ENCODE peak calls at places on chromosomes 13 and 19, in five cellular contexts. X is left ventricle myocardium inferior, A is heart left ventricle, C is neural progenitor cell, J is mucosa of descending colon. T is an unnamed sample.

GRCh38 chr19:46206176-46206575 is 23.4 kb upstream of the IGFL1 start:
- DNase-seq in A (peak), X (peak), J (no peak), C (no peak), T (no peak)

GRCh38 chr13:37878496-37878895 is 8.9 kb upstream of the TRPC4 start:
- DNase-seq in C (no peak), A (no peak), J (no peak), X (no peak), T (no peak)

GRCh38 chr13:51914137-51914493 is 52.3 kb downstream of the CCDC70 start:
- DNase-seq in C (no peak), J (no peak), A (no peak), X (no peak), T (no peak)

GRCh38 chr19:7673995-7674667 is 2.8 kb upstream of the MCEMP1 start:
- DNase-seq in A (peak), J (peak), X (peak), C (peak), T (no peak)

GRCh38 chr19:35141627-35142401 is 1.2 kb upstream of the FXYD7 start:
- DNase-seq in A (peak), X (no peak), J (peak), C (peak), T (no peak)

GRCh38 chr13:25882732-25883357 is 169.0 kb downstream of the SHISA2 start:
- DNase-seq in X (no peak), C (peak), J (no peak), A (no peak), T (no peak)

GRCh38 chr19:48500830-48501445 is 10.7 kb downstream of the LMTK3 start:
- DNase-seq in J (no peak), X (no peak), C (no peak), A (no peak), T (no peak)

GRCh38 chr13:94345374-94346195 is 133.9 kb downstream of the DCT start:
- DNase-seq in A (no peak), X (no peak), C (no peak), J (no peak), T (no peak)

GRCh38 chr13:80050252-80050651 is 290.7 kb downstream of the SPRY2 start:
- DNase-seq in C (no peak), X (no peak), J (no peak), A (no peak), T (no peak)

GRCh38 chr13:37747071-37747612 is 122.4 kb downstream of the TRPC4 start:
- DNase-seq in C (no peak), X (no peak), J (no peak), A (no peak), T (no peak)

GRCh38 chr19:3368441-3368795 is 2.0 kb downstream of the NFIC start:
- DNase-seq in J (no peak), A (no peak), C (no peak), X (no peak), T (no peak)

GRCh38 chr19:3370214-3370720 is 3.9 kb downstream of the NFIC start:
- DNase-seq in A (no peak), J (no peak), C (no peak), X (no peak), T (no peak)

GRCh38 chr19:3368848-3369336 is 2.5 kb downstream of the NFIC start:
- DNase-seq in C (no peak), J (no peak), X (no peak), A (no peak), T (no peak)

GRCh38 chr19:3370728-3371591 is 4.6 kb downstream of the NFIC start:
- DNase-seq in C (no peak), A (no peak), J (no peak), X (no peak), T (peak)

GRCh38 chr19:3369337-3370213 is 3.2 kb downstream of the NFIC start:
- DNase-seq in X (peak), A (peak), J (peak), C (peak), T (peak)
- TF ChIP-seq CTCF in X (peak), A (peak), J (no peak), C (peak), T (no peak)

GRCh38 chr19:2479556-2480194 is 3.7 kb downstream of the GADD45B start:
- DNase-seq in X (no peak), J (no peak), C (no peak), A (no peak), T (no peak)
- TF ChIP-seq CTCF in X (no peak), J (no peak), C (peak), A (no peak), T (peak)

GRCh38 chr13:112072531-112073244 is 5.7 kb downstream of the SOX1 start:
- DNase-seq in J (no peak), X (no peak), A (no peak), C (peak), T (no peak)

GRCh38 chr13:112071011-112071901 is 4.3 kb downstream of the SOX1 start:
- DNase-seq in C (peak), X (no peak), J (no peak), A (no peak), T (no peak)

GRCh38 chr13:112071902-112072530 is 5.1 kb downstream of the SOX1 start:
- DNase-seq in X (no peak), J (no peak), A (no peak), C (peak), T (no peak)

GRCh38 chr13:112074139-112074710 is 7.3 kb downstream of the SOX1 start:
- DNase-seq in J (no peak), C (peak), A (no peak), X (no peak), T (no peak)

DNA sequence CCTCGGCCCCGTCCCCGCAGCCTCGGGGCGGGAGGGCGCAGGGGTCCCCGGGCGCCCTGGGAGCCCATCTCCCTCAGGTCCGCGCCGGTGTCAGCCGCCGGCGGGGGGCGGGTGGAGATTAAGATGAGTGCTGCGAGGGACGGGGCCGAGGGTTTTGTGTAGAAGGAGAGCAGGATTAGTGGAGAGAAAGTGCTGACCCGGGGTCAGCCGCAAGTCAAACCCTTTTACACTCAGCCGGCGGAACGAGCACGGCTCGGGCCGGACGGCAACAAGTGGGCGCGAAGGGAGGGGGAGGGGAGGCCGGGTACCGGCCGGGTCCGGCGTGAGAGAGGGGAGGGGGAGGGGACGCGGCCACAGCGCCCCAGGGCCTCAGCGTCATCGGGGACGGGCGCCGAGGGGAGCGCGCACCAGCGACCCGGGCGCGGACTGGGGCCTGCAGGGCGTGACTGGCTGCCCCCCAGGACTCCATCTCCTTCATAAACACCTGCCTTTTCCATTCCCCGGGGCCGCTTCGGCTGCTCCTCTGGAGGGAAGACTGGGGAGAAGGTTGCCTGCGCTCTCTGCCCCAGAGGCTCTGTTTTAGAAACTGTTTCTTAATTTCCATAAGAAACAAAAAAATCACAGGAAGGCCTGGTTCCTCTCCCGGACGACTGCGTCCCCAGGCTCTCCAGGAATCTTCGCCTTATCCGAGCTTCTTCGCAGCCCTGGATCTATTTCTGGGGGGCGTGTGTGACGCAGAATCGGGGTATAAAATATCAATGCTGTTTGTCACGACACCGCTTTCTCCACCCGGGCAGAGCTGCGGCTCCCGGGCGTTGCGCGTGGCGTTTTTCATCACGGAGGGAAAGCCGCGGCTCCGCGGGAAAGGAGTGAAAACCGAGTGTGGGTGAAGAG is 6.5 kb downstream of the SOX1 start:
- DNase-seq in J (no peak), A (no peak), X (no peak), C (peak), T (no peak)
- TF ChIP-seq CTCF in J (no peak), A (no peak), X (no peak), C (no peak), T (no peak)

GRCh38 chr13:62019858-62020257 is 604.2 kb upstream of the PCDH20 start:
- DNase-seq in C (no peak), A (no peak), X (no peak), J (no peak), T (no peak)

DNA sequence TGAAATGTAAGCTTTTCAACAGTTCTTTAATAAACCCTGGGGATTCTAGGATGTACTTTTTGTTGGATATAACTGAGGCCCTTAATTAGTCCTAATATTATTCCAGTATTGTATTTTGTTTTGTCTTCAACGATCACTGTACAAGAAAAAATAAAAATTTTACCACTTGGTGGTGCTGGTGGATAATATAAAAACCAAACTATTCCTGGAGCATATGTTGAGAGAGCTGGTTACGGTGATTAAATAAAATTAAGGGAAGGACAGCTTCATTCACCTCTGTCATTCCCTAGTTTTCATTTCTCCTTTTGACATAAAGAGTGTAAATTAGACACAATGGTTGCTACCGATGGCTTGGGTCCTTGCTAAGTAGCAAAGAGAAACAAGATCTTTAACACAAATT is 598.6 kb upstream of the PCDH20 start:
- DNase-seq in J (no peak), C (no peak), X (no peak), A (no peak), T (no peak)
- TF ChIP-seq CTCF in J (no peak), C (peak), X (peak), A (peak), T (peak)

GRCh38 chr13:42049454-42049780 is 969 bp downstream of the DGKH start:
- DNase-seq in A (no peak), X (no peak), C (no peak), J (no peak), T (no peak)

GRCh38 chr13:42046448-42046847 is 2.0 kb upstream of the DGKH start:
- DNase-seq in J (no peak), A (no peak), C (no peak), X (no peak), T (no peak)

GRCh38 chr13:42047561-42048322 is 706 bp upstream of the DGKH start:
- DNase-seq in C (peak), A (peak), X (peak), J (peak), T (peak)

GRCh38 chr13:42048323-42048624 is 174 bp upstream of the DGKH start:
- DNase-seq in C (no peak), X (no peak), J (no peak), A (no peak), T (no peak)

DNA sequence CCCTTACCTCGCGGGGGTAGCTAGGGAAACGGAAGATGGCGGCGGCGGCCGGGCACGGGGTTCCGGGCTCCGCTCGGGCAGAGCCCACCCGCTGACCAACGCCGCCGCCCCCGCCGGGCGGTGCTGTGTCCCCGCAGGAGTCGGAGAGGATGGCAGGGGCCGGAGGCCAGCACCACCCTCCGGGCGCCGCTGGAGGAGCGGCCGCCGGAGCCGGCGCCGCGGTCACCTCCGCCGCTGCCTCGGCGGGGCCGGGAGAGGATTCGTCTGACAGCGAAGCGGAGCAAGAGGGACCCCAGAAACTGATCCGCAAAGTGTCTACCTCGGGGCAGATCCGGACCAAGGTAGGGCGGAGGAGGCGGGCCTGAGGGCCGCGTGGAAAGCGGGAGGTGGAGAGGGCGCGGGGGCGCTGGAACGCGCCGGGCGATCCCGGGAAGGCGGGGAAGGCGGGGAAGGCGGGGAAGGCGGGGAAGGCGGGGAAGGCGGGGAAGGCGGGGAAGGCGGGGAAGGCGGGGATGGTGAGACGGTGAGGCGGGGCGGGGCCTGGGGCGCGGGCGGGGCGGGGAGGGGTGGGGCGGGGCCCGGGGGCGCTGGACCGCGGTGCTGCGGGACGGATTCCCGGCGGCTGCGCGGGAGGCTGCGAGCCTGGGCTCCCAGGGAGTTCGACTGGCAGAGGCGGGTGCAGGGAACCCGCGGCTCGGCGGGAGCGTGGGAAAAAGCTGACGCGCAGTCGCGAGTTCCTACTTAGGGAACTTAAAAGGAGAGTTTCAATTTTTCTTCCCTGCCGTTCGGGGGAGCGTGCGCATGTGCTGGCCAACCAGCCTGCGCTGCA is at the start of gene DGKH:
- DNase-seq in C (peak), J (peak), X (peak), A (peak), T (peak)
- TF ChIP-seq CTCF in C (peak), J (no peak), X (peak), A (peak), T (peak)

GRCh38 chr19:53015159-53015558 is 1.4 kb downstream of the ERVV-1 start:
- DNase-seq in A (no peak), X (no peak), J (no peak), C (no peak), T (no peak)

GRCh38 chr19:53015730-53016129 is 2.0 kb downstream of the ERVV-1 start:
- DNase-seq in J (no peak), X (no peak), C (no peak), A (no peak), T (no peak)

DNA sequence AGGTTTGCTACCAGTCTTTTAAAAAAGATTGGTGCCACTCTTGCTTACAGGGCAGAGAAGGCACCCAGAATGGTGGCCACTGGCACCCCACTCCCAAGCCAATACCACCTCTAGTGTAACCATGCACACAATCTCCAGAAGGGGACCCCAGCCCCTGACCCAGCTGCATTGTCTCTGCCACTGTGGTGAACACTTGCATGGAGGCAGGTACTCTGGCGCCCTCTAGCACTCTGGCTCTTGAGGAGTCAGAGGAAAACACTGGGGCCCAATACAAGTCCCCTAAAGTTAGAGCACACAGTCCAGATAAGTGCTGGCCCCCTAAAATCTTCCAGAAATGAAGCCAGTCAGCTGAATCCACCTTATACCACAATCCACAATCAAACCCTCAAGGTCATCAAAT is 6.0 kb downstream of the ERVV-1 start:
- DNase-seq in X (no peak), C (peak), J (no peak), A (no peak), T (no peak)
- TF ChIP-seq CTCF in X (no peak), C (peak), J (no peak), A (no peak), T (no peak)

DNA sequence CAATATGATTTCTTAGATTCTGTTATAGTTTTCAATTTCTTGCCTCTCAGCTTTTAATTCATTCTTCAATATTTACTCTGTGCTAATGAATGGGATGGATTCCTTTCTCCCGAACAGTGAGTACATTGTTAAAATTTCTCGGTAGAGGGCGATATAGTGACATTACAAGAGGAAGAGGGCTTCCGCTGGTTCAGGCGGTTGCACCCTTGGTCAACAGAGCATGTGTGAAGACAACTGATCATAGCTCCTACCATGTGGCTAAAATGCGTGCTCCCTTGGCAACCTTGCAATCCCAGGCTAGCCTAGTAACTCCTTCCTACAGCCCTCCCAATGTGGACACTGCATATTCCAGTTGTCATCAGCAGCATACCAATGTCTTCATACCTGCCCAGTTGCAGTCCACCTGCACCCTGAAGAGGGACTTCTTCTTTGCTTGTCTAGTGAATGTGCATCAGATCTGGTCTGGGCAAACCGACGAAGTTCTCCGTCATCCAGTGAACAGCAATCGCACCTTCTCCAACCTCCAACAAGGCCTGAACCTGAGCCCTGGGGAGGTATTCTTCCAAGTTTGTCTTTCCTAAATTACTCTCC is 653.0 kb upstream of the GPC6 start:
- DNase-seq in C (peak), A (no peak), X (no peak), J (no peak), T (peak)
- TF ChIP-seq CTCF in C (peak), A (peak), X (peak), J (no peak), T (peak)

GRCh38 chr19:10503002-10503789 is at the start of gene KEAP1:
- DNase-seq in C (peak), X (peak), J (no peak), A (no peak), T (no peak)
- TF ChIP-seq CTCF in C (no peak), X (no peak), J (no peak), A (no peak), T (no peak)

DNA sequence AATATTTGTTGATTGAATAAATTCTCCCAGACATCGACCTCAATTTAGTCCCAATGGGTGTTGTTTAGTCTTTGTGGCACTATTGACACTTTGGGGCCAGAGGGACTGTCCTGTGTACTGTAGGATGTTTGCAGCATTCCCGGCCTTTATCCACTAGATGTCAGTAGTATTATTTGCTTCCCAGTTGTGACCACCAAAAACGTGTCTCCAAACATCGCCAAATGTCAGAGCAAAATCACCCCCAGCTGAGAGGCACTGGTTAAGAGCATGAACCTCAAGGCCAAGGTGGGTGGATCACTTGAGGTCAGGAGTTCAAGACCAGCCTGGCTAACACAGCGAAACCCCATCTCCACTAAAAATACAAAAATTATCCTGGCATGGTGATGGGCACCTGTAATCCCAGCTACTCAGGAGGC is 15.4 kb downstream of the NLRP12 start:
- DNase-seq in J (no peak), X (no peak), A (no peak), C (peak), T (no peak)
- TF ChIP-seq CTCF in J (no peak), X (peak), A (peak), C (peak), T (no peak)